ENCODE peak calls at places on chromosomes 3 and 15, in seven cellular contexts. A, K, E, U, B, L and J are unnamed samples.

GRCh38 chr15:27176785-27177406 is 205.9 kb downstream of the GABRG3 start:
- DNase-seq in A (no peak), K (no peak), E (no peak), U (peak; percentile 54), B (no peak), L (no peak), J (no peak)

GRCh38 chr15:65805019-65805738 is 13.1 kb upstream of the DENND4A start:
- DNase-seq in A (no peak), K (no peak), E (no peak), U (no peak), B (no peak), L (no peak), J (no peak)

GRCh38 chr3:30269751-30270445 is 336.5 kb upstream of the TGFBR2 start:
- DNase-seq in A (no peak), K (no peak), E (peak; percentile 74), U (peak; percentile 74), B (no peak), L (no peak), J (no peak)

GRCh38 chr3:106609666-106610301 is 741.0 kb upstream of the CBLB start:
- DNase-seq in A (peak; percentile 54), K (peak; percentile 30), E (no peak), U (peak; percentile 91), B (peak; percentile 77), L (peak; percentile 64), J (peak; percentile 93)

GRCh38 chr3:36965440-36965839 is 20.6 kb upstream of the TRANK1 start:
- DNase-seq in A (no peak), K (no peak), E (no peak), U (no peak), B (no peak), L (no peak), J (no peak)

GRCh38 chr15:77028451-77029165 is 33.7 kb downstream of the PSTPIP1 start:
- DNase-seq in A (peak; percentile 8), K (peak; percentile 19), E (peak; percentile 69), U (no peak), B (no peak), L (no peak), J (no peak)

GRCh38 chr3:72482589-72483249 is 365.5 kb downstream of the SHQ1 start:
- DNase-seq in A (peak; percentile 72), K (peak; percentile 69), E (no peak), U (peak; percentile 80), B (peak; percentile 48), L (peak; percentile 80), J (peak; percentile 77)

GRCh38 chr3:193052294-193052693 is 134.6 kb upstream of the MB21D2 start:
- DNase-seq in A (no peak), K (no peak), E (no peak), U (no peak), B (no peak), L (no peak), J (peak; percentile 31)

GRCh38 chr3:40268708-40269524 is 40.6 kb upstream of the EIF1B start:
- DNase-seq in A (no peak), K (no peak), E (no peak), U (no peak), B (no peak), L (no peak), J (no peak)

GRCh38 chr3:190862209-190863118 is at the start of gene GMNC:
- DNase-seq in A (peak; percentile 83), K (peak; percentile 88), E (peak; percentile 89), U (peak; percentile 81), B (no peak), L (peak; percentile 81), J (peak; percentile 76)

GRCh38 chr3:95629802-95630201 is 1184.6 kb upstream of the EPHA6 start:
- DNase-seq in A (no peak), K (no peak), E (no peak), U (no peak), B (no peak), L (no peak), J (no peak)

GRCh38 chr15:71484080-71484479 is 326.3 kb upstream of the NR2E3 start:
- DNase-seq in A (no peak), K (no peak), E (no peak), U (no peak), B (no peak), L (no peak), J (no peak)

GRCh38 chr3:102301155-102301554 is 133.7 kb upstream of the ZPLD1 start:
- DNase-seq in A (no peak), K (no peak), E (no peak), U (no peak), B (no peak), L (no peak), J (no peak)

GRCh38 chr3:160368804-160369203 is 30.2 kb downstream of the IFT80 start:
- DNase-seq in A (no peak), K (no peak), E (no peak), U (no peak), B (no peak), L (no peak), J (no peak)

GRCh38 chr15:50884583-50884982 is 23.9 kb upstream of the AP4E1 start:
- DNase-seq in A (no peak), K (no peak), E (no peak), U (peak; percentile 64), B (no peak), L (no peak), J (peak; percentile 25)

GRCh38 chr15:69841046-69841828 is 256.5 kb downstream of the TLE3 start:
- DNase-seq in A (no peak), K (no peak), E (no peak), U (no peak), B (no peak), L (no peak), J (no peak)

GRCh38 chr3:50580683-50581458 is 11.5 kb downstream of the HEMK1 start:
- DNase-seq in A (no peak), K (no peak), E (no peak), U (no peak), B (no peak), L (no peak), J (no peak)

GRCh38 chr3:48915296-48915695 is 3.3 kb upstream of the ARIH2 start:
- DNase-seq in A (no peak), K (no peak), E (no peak), U (no peak), B (no peak), L (no peak), J (no peak)

GRCh38 chr3:178198329-178198728 is 337.9 kb upstream of the KCNMB2 start:
- DNase-seq in A (no peak), K (no peak), E (no peak), U (peak; percentile 44), B (no peak), L (no peak), J (no peak)

GRCh38 chr3:182989566-182989965 is 9.2 kb upstream of the DCUN1D1 start:
- DNase-seq in A (no peak), K (no peak), E (no peak), U (no peak), B (no peak), L (no peak), J (no peak)

GRCh38 chr3:37126856-37127255 is 47.5 kb downstream of the LRRFIP2 start:
- DNase-seq in A (no peak), K (no peak), E (no peak), U (no peak), B (no peak), L (no peak), J (no peak)

GRCh38 chr3:128867200-128868125 is 12.0 kb upstream of the ACAD9 start:
- DNase-seq in A (no peak), K (no peak), E (peak; percentile 9), U (no peak), B (no peak), L (no peak), J (no peak)

DNA sequence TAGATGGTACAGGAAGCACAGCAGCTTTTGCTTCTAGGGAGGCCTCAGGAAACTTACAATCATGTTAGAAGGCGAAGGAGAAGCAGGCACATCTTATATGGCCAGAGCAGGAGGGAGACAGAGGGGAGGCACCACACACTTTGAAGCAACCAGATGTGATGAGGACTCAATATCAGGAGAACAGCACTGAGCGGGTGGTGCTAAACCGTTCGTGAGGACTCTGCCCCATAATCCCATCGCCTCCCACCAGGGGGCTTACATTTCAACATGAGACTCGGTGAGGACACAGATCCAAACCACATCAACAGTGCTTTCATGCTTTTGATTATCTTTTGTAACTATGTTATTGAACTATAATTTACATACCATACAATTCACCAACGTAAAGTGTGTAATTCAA is 7.6 kb upstream of the TMEM44 start:
- DNase-seq in A (no peak), K (no peak), E (no peak), U (peak; percentile 56), B (no peak), L (no peak), J (no peak)
- H3K36me3 ChIP-seq in A (peaks cover 40% of the 10 kb centered on the region), K (peaks cover 59% of the 10 kb centered on the region), E (peaks cover 44% of the 10 kb centered on the region), U (peaks cover 14% of the 10 kb centered on the region), B (peaks cover 11% of the 10 kb centered on the region), L (peaks cover 48% of the 10 kb centered on the region), J (peaks cover 28% of the 10 kb centered on the region)

GRCh38 chr3:67808906-67809305 is 154.5 kb upstream of the SUCLG2 start:
- DNase-seq in A (no peak), K (no peak), E (no peak), U (no peak), B (no peak), L (no peak), J (no peak)

GRCh38 chr3:67804545-67804944 is 150.1 kb upstream of the SUCLG2 start:
- DNase-seq in A (no peak), K (no peak), E (no peak), U (no peak), B (no peak), L (no peak), J (no peak)

GRCh38 chr3:67809370-67809935 is 155.0 kb upstream of the SUCLG2 start:
- DNase-seq in A (no peak), K (no peak), E (no peak), U (no peak), B (no peak), L (no peak), J (no peak)

GRCh38 chr3:67804089-67804488 is 149.7 kb upstream of the SUCLG2 start:
- DNase-seq in A (no peak), K (no peak), E (no peak), U (no peak), B (no peak), L (no peak), J (no peak)
- TF ChIP-seq CTCF in A (no peak), K (no peak), E (no peak), U (no peak), B (no peak), L (no peak), J (peak; percentile 15)

DNA sequence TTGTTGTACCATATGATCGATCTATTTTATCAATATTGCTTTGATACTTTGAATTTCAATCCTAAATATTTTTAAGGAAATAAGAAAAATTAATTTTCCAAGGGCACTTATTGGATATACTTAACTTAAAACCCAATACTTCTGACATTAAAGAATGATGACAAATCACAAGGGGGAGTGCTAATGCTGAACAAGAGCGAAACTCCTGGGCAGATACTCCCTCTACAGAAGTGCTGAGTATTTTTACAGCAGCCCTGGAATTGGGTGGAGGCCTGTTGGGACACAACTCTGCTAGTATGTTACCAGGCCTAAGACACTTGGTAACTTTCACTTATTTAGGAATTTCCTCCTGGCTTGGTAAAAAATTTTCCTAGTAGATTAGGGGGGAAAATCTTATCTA is 46.2 kb downstream of the DENND6A start:
- DNase-seq in A (peak; percentile 28), K (no peak), E (no peak), U (peak; percentile 44), B (no peak), L (peak; percentile 22), J (peak; percentile 47)
- H3K36me3 ChIP-seq in A (peaks cover 66% of the 10 kb centered on the region), K (peaks cover 69% of the 10 kb centered on the region), E (peaks cover 53% of the 10 kb centered on the region), U (peaks cover 4% of the 10 kb centered on the region), B (no peaks in the 10 kb centered on the region), L (peaks cover 43% of the 10 kb centered on the region), J (peaks cover 9% of the 10 kb centered on the region)

DNA sequence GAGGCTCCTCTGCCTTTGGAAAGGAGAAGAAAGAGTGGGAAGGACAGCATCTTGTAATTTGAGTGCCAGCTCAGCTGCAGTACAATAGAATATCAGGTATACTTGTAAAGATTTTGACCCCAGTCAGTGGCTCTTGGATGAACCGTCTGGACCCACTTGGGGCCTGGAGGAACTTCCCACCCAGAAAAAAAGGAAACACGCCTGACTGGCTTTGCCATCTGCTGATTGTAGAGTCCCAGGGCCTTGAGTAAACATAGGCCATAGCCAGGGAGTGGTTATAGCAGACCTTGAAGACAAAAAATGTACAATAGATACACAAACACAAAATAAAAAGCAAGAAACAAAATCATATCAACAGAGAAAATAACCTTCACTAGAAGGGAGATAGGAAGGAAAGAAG is 112.1 kb downstream of the GOLIM4 start:
- DNase-seq in A (no peak), K (no peak), E (no peak), U (no peak), B (no peak), L (no peak), J (no peak)
- TF ChIP-seq CTCF in A (no peak), K (no peak), E (no peak), U (no peak), B (no peak), L (no peak), J (no peak)